ENCODE peak calls at places on chromosomes 1 and 21, in four cellular contexts. V is GM12878, D is K562, F is HepG2. M is an unnamed sample.

GRCh38 chr1:203328714-203329122 is 22.2 kb downstream of the FMOD start:
- DNase-seq in V (no peak), D (peak; percentile 80), F (peak; percentile 42), M (peak; percentile 21)

GRCh38 chr1:245209658-245210415 is 55.1 kb downstream of the KIF26B start:
- DNase-seq in D (no peak), V (no peak), F (no peak), M (no peak)

GRCh38 chr1:54159733-54160316 is 7.0 kb upstream of the CDCP2 start:
- DNase-seq in F (no peak), V (no peak), D (no peak), M (no peak)

GRCh38 chr1:109535971-109536491 is 3.6 kb upstream of the GPR61 start:
- DNase-seq in F (no peak), D (no peak), V (no peak), M (no peak)

GRCh38 chr1:226736001-226736907 is 2.8 kb downstream of the ITPKB start:
- DNase-seq in V (no peak), D (no peak), F (no peak), M (peak; percentile 33)

GRCh38 chr1:161307892-161308638 is 1.7 kb downstream of the MPZ start:
- DNase-seq in F (no peak), V (no peak), D (no peak), M (no peak)

GRCh38 chr1:202351725-202352124 is 3.2 kb downstream of the PPP1R12B start:
- DNase-seq in D (no peak), V (no peak), F (no peak), M (no peak)

GRCh38 chr1:207424570-207425131 is 29.5 kb upstream of the CR2 start:
- DNase-seq in V (no peak), F (no peak), D (no peak), M (no peak)

GRCh38 chr1:4650486-4650885 is 3.9 kb upstream of the AJAP1 start:
- DNase-seq in D (no peak), V (no peak), F (no peak), M (no peak)

GRCh38 chr1:7541629-7542028 is 229.5 kb upstream of the VAMP3 start:
- DNase-seq in V (no peak), F (no peak), D (peak; percentile 43), M (no peak)

GRCh38 chr1:244234009-244234643 is 183.0 kb downstream of the ZBTB18 start:
- DNase-seq in F (no peak), D (no peak), V (no peak), M (no peak)

GRCh38 chr1:77948841-77949424 is 29.9 kb downstream of the FUBP1 start:
- DNase-seq in V (no peak), F (peak; percentile 42), D (no peak), M (no peak)

GRCh38 chr1:116962976-116963639 is 38.5 kb upstream of the CD101 start:
- DNase-seq in F (no peak), D (no peak), V (no peak), M (no peak)

GRCh38 chr1:14761754-14762153 is 163.3 kb downstream of the KAZN start:
- DNase-seq in D (no peak), V (no peak), F (no peak), M (no peak)

GRCh38 chr1:109783436-109783835 is 19.7 kb upstream of the EPS8L3 start:
- DNase-seq in V (no peak), D (no peak), F (no peak), M (no peak)

GRCh38 chr1:202241376-202242079 is 47.9 kb downstream of the LGR6 start:
- DNase-seq in F (no peak), D (no peak), V (no peak), M (no peak)

GRCh38 chr1:245579881-245580280 is 425.1 kb downstream of the KIF26B start:
- DNase-seq in F (no peak), D (no peak), V (no peak), M (no peak)

GRCh38 chr1:212727386-212728181 is 27.9 kb upstream of the BATF3 start:
- DNase-seq in D (no peak), F (no peak), V (no peak), M (no peak)

GRCh38 chr1:19436716-19437476 is 48.4 kb downstream of the CAPZB start:
- DNase-seq in D (no peak), V (no peak), F (peak; percentile 95), M (no peak)

GRCh38 chr1:186828612-186829542 is at the start of gene PLA2G4A:
- DNase-seq in D (no peak), F (no peak), V (no peak), M (no peak)

GRCh38 chr1:119742193-119742592 is 26.5 kb downstream of the HMGCS2 start:
- DNase-seq in F (no peak), V (no peak), D (no peak), M (no peak)

GRCh38 chr1:147072371-147073061 is 99.8 kb downstream of the PRKAB2 start:
- DNase-seq in F (no peak), D (no peak), V (no peak), M (peak; percentile 57)

GRCh38 chr1:64912191-64912590 is 54.2 kb downstream of the JAK1 start:
- DNase-seq in V (no peak), F (no peak), D (no peak), M (no peak)

GRCh38 chr21:38771536-38771935 is 34.2 kb upstream of the ETS2 start:
- DNase-seq in V (no peak), D (no peak), F (no peak), M (no peak)

GRCh38 chr21:45926281-45926680 is 55.3 kb upstream of the COL6A1 start:
- DNase-seq in D (no peak), V (no peak), F (no peak), M (no peak)

DNA sequence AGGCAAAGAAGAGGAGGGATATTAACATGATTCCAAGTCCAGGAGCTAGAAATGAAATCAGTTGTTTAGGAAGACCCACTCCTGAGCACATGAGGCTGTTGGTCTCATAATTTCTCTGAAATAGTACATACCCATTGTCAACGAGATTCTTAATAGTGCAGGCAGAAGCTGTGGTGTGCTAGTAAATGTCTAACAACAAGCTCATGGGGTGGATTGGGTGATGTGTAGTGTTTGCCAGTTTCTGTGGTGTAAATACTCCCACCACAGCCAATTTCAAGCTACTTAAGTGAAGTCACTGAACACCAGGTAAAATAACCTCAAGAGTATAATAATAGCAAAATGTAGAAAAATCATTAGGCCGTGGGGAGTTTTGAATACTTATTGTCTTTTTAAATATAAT is 42.0 kb downstream of the SYF2 start:
- DNase-seq in V (no peak), D (no peak), F (no peak), M (no peak)
- TF ChIP-seq MAX in V (no peak), D (no peak), F (no peak), M (no peak)

GRCh38 chr1:24635195-24635843 is 7.8 kb upstream of the SRRM1 start:
- DNase-seq in V (no peak), D (peak; percentile 37), F (peak; percentile 72), M (no peak)
- TF ChIP-seq CREM in V (no peak), D (no peak), F (no peak), M (no peak)

DNA sequence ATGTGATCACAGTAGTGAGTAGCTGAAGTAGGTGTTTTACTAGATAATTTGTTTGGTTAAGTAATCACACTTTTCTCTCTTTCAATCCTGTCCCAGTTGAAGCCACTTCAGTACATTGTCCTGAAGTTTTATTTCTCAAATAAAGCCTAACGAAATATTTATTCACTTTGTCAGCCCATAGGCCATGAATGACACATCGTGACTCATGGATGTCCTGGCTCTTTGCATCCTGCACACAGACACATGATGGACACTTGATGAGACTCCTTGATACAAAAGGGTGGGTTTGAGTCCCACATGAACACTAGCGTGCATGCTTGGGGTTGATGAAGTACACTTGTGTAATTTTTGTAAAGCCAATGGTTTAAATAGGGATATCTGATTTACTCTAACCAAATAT is 22.8 kb upstream of the LAMC2 start:
- DNase-seq in F (no peak), V (no peak), D (no peak), M (no peak)
- TF ChIP-seq MAX in F (no peak), V (no peak), D (no peak), M (no peak)

DNA sequence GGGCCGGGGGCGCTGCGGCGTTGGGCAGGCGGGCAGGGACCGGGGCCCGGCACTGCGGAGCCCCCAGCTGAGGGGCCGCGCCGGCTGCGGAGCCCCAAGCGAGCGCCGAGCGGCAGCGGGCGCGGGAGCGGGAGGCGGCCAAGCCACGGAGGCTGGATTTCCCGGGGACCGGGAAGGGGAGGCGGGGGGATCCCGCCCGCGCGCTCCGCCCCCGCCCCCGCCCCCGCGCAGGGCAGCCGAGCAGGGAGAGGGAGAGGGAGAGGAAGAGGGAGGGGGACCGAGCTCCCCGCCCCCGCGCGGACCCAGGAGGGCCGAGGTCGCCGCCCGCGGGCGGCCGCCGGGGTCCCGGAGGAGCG is at the start of gene DLGAP3:
- DNase-seq in D (peak; percentile 77), V (no peak), F (no peak), M (peak; percentile 44)
- TF ChIP-seq CREM in D (no peak), V (no peak), F (no peak), M (no peak)

GRCh38 chr1:57065442-57065841 is 99.6 kb upstream of the C8B start:
- DNase-seq in D (no peak), V (no peak), F (no peak), M (no peak)

GRCh38 chr1:57066980-57067615 is 101.3 kb upstream of the C8B start:
- DNase-seq in V (no peak), D (no peak), F (peak; percentile 18), M (no peak)

GRCh38 chr1:57064379-57064778 is 98.6 kb upstream of the C8B start:
- DNase-seq in V (no peak), D (no peak), F (no peak), M (no peak)

GRCh38 chr1:57063427-57063826 is 97.6 kb upstream of the C8B start:
- DNase-seq in V (no peak), D (no peak), F (no peak), M (no peak)

GRCh38 chr1:57067863-57068262 is 102.0 kb upstream of the C8B start:
- DNase-seq in D (no peak), F (no peak), V (no peak), M (no peak)
- TF ChIP-seq MAX in D (no peak), F (no peak), V (no peak), M (no peak)

GRCh38 chr1:42926235-42926869 is 32.3 kb downstream of the SLC2A1 start:
- DNase-seq in D (no peak), F (no peak), V (no peak), M (no peak)

GRCh38 chr1:42927920-42928505 is 30.7 kb downstream of the SLC2A1 start:
- DNase-seq in V (no peak), D (no peak), F (no peak), M (no peak)

GRCh38 chr1:42927274-42927841 is 31.3 kb downstream of the SLC2A1 start:
- DNase-seq in V (no peak), D (no peak), F (no peak), M (no peak)

GRCh38 chr1:42925132-42925769 is 33.4 kb downstream of the SLC2A1 start:
- DNase-seq in F (no peak), D (no peak), V (no peak), M (no peak)

GRCh38 chr1:42926870-42927242 is 31.8 kb downstream of the SLC2A1 start:
- DNase-seq in V (no peak), D (no peak), F (no peak), M (no peak)
- TF ChIP-seq CREM in V (no peak), D (no peak), F (no peak), M (no peak)

M was measured in WTC11.